ENCODE peak calls at places on chromosomes 6 and 20, in seven cellular contexts. Z is fibroblast of lung, X is heart right ventricle, I is left ventricle myocardium inferior, W is SJSA1, Y is left lung, S is PC-9. V is an unnamed sample.

GRCh38 chr6:166105341-166106075 is 62.1 kb downstream of the TBXT start:
- DNase-seq in Z (no peak), X (no peak), I (no peak), W (no peak), Y (no peak), S (no peak), V (no peak)

GRCh38 chr20:38221041-38221589 is 39.4 kb downstream of the KIAA1755 start:
- DNase-seq in Z (peak; percentile 39), X (peak; percentile 78), I (peak; percentile 67), W (peak; percentile 81), Y (peak; percentile 91), S (peak; percentile 66), V (peak; percentile 93)

GRCh38 chr6:113246186-113246585 is 611.0 kb upstream of the MARCKS start:
- DNase-seq in Z (peak; percentile 3), X (no peak), I (no peak), W (no peak), Y (no peak), S (no peak), V (no peak)

GRCh38 chr6:118791499-118791898 is 102.5 kb upstream of the ASF1A start:
- DNase-seq in Z (no peak), X (no peak), I (no peak), W (no peak), Y (no peak), S (no peak), V (no peak)

GRCh38 chr20:60516442-60516841 is 558.2 kb downstream of the CDH26 start:
- DNase-seq in Z (no peak), X (no peak), I (no peak), W (no peak), Y (no peak), S (no peak), V (no peak)

GRCh38 chr20:63009988-63010769 is 3.4 kb upstream of the BHLHE23 start:
- DNase-seq in Z (peak; percentile 40), X (no peak), I (no peak), W (no peak), Y (peak; percentile 53), S (no peak), V (no peak)

GRCh38 chr20:35773154-35773751 is 1.4 kb downstream of the PHF20 start:
- DNase-seq in Z (peak; percentile 44), X (no peak), I (no peak), W (no peak), Y (no peak), S (no peak), V (no peak)

GRCh38 chr20:10466855-10467254 is 31.8 kb downstream of the SLX4IP start:
- DNase-seq in Z (no peak), X (no peak), I (no peak), W (no peak), Y (no peak), S (no peak), V (no peak)

GRCh38 chr6:150652848-150653613 is 53.3 kb downstream of the PLEKHG1 start:
- DNase-seq in Z (peak; percentile 40), X (no peak), I (no peak), W (no peak), Y (no peak), S (no peak), V (no peak)

GRCh38 chr6:85403331-85404015 is 46.4 kb upstream of the NT5E start:
- DNase-seq in Z (peak; percentile 97), X (no peak), I (no peak), W (peak; percentile 75), Y (no peak), S (peak; percentile 68), V (no peak)

GRCh38 chr6:68779366-68779765 is 144.3 kb downstream of the ADGRB3 start:
- DNase-seq in Z (no peak), X (no peak), I (no peak), W (no peak), Y (no peak), S (no peak), V (no peak)

GRCh38 chr6:13787146-13787545 is 27.2 kb downstream of the MCUR1 start:
- DNase-seq in Z (peak; percentile 82), X (no peak), I (no peak), W (no peak), Y (no peak), S (no peak), V (no peak)

GRCh38 chr20:17504898-17505663 is 26.1 kb downstream of the BFSP1 start:
- DNase-seq in Z (peak; percentile 52), X (peak; percentile 59), I (peak; percentile 64), W (peak; percentile 53), Y (peak; percentile 89), S (peak; percentile 42), V (peak; percentile 79)

GRCh38 chr6:89985744-89986493 is 91.7 kb downstream of the GJA10 start:
- DNase-seq in Z (peak; percentile 97), X (peak; percentile 11), I (no peak), W (peak; percentile 72), Y (no peak), S (no peak), V (no peak)

GRCh38 chr6:44255848-44256247 is 1.5 kb downstream of the SLC35B2 start:
- DNase-seq in Z (no peak), X (no peak), I (no peak), W (no peak), Y (no peak), S (peak; percentile 40), V (no peak)

DNA sequence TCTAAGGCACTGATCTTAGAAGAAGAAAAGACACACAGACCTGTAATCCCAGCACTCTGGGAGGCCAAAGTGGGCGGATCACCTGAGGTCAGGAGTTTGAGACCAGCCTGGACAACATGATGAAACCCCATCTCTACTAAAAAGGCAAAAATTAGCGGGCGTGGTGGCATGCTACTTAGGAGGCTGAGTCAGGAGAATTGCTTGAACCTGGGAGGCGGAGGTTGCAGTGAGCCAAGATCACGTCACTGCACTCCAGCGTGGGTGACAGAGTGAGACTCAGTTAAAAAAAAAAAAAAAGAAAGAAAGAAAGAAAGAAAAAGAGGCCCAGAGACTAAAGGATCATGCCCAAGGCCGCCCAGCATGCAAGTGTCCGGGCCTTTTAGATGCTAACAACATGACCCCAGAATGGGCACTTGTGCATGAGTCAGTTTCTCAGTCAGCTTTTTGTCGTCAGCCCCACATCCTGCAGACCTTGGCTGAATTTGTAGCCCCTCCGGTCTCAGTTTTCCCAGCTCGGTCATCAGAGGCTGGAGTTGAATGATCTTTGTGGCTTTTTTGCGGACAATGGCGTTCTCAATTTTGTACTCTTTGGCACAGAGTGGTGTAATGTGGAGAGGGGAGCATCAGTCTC is 30.5 kb upstream of the APCDD1L start:
- DNase-seq in Z (peak; percentile 82), X (no peak), I (no peak), W (peak; percentile 47), Y (no peak), S (no peak), V (no peak)
- H3K27ac ChIP-seq in Z (no peak overlapping the region), X (no peak overlapping the region), I (no peak overlapping the region), W (peak overlapping the region; percentile 26), Y (no peak overlapping the region), S (no peak overlapping the region), V (no peak overlapping the region)

GRCh38 chr6:142874676-142875075 is 70.3 kb downstream of the HIVEP2 start:
- DNase-seq in Z (no peak), X (no peak), I (no peak), W (no peak), Y (no peak), S (peak; percentile 87), V (no peak)
- H3K27ac ChIP-seq in Z (no peak overlapping the region), X (no peak overlapping the region), I (peak overlapping the region; percentile 13), W (no peak overlapping the region), Y (no peak overlapping the region), S (peak overlapping the region; percentile 63), V (no peak overlapping the region)

GRCh38 chr6:128437685-128438084 is 82.7 kb downstream of the PTPRK start:
- DNase-seq in Z (no peak), X (no peak), I (no peak), W (no peak), Y (no peak), S (no peak), V (no peak)

GRCh38 chr6:128427139-128427538 is 93.3 kb downstream of the PTPRK start:
- DNase-seq in Z (no peak), X (no peak), I (no peak), W (no peak), Y (no peak), S (no peak), V (no peak)

DNA sequence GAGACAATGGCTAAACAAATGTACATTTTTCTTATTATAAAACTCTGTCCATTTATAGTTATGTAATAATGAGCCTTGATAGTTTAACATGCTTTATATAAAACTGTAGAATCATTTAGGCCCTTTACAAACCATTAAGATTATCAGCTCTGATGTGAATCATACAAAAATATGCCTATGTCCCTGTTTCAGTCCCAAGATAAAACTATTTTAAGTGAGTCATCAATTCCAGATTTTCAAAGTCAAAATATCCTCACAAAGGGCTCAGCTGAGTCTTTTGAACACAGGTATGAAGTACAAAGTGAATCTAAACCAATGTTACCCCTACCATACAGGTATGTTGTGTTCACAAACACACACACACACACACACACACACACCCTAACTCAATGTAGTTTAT is 88.0 kb downstream of the PTPRK start:
- DNase-seq in Z (peak; percentile 77), X (no peak), I (no peak), W (no peak), Y (no peak), S (peak; percentile 46), V (no peak)
- H3K27ac ChIP-seq in Z (no peak overlapping the region), X (no peak overlapping the region), I (no peak overlapping the region), W (no peak overlapping the region), Y (no peak overlapping the region), S (no peak overlapping the region), V (no peak overlapping the region)

GRCh38 chr6:14877758-14878157 is 368.1 kb upstream of the JARID2 start:
- DNase-seq in Z (peak; percentile 9), X (no peak), I (no peak), W (no peak), Y (no peak), S (no peak), V (no peak)
- H3K27ac ChIP-seq in Z (no peak overlapping the region), X (peak overlapping the region; percentile 89), I (peak overlapping the region; percentile 81), W (peak overlapping the region; percentile 72), Y (peak overlapping the region; percentile 50), S (peak overlapping the region; percentile 78), V (no peak overlapping the region)